ENCODE peak calls at places on chromosomes 4 and X, in eight cellular contexts. One of them, this sample, is unnamed.

GRCh38 chr4:54064317-54065275 is at the start of gene CHIC2:
- DNase-seq in lower lobe of right lung: peak
- DNase-seq in sigmoid colon: peak
- DNase-seq in PC-3: peak
- DNase-seq in tibial nerve: peak
- DNase-seq in fibroblast of lung: peak
- DNase-seq in pancreas: peak
- DNase-seq in cardiac muscle cell: peak
- DNase-seq in this sample: peak

GRCh38 chr4:174152717-174153466 is 130.6 kb downstream of the FBXO8 start:
- DNase-seq in sigmoid colon: no peak
- DNase-seq in lower lobe of right lung: no peak
- DNase-seq in pancreas: no peak
- DNase-seq in fibroblast of lung: no peak
- DNase-seq in tibial nerve: no peak
- DNase-seq in cardiac muscle cell: peak
- DNase-seq in PC-3: no peak
- DNase-seq in this sample: no peak

GRCh38 chr4:186712690-186713089 is 11.0 kb downstream of the FAT1 start:
- DNase-seq in cardiac muscle cell: peak
- DNase-seq in PC-3: no peak
- DNase-seq in sigmoid colon: no peak
- DNase-seq in fibroblast of lung: no peak
- DNase-seq in tibial nerve: no peak
- DNase-seq in lower lobe of right lung: no peak
- DNase-seq in pancreas: no peak
- DNase-seq in this sample: no peak

GRCh38 chr4:98482847-98483806 is 175.3 kb downstream of the TSPAN5 start:
- DNase-seq in cardiac muscle cell: no peak
- DNase-seq in tibial nerve: no peak
- DNase-seq in pancreas: no peak
- DNase-seq in sigmoid colon: no peak
- DNase-seq in PC-3: peak
- DNase-seq in lower lobe of right lung: no peak
- DNase-seq in fibroblast of lung: peak
- DNase-seq in this sample: no peak

GRCh38 chr4:55397521-55398321 is 2.0 kb downstream of the TMEM165 start:
- DNase-seq in sigmoid colon: no peak
- DNase-seq in tibial nerve: no peak
- DNase-seq in fibroblast of lung: peak
- DNase-seq in lower lobe of right lung: no peak
- DNase-seq in pancreas: no peak
- DNase-seq in PC-3: peak
- DNase-seq in cardiac muscle cell: peak
- DNase-seq in this sample: no peak

GRCh38 chr4:122744229-122744628 is 11.7 kb downstream of the BBS12 start:
- DNase-seq in PC-3: no peak
- DNase-seq in cardiac muscle cell: peak
- DNase-seq in tibial nerve: no peak
- DNase-seq in pancreas: no peak
- DNase-seq in fibroblast of lung: no peak
- DNase-seq in lower lobe of right lung: no peak
- DNase-seq in sigmoid colon: no peak
- DNase-seq in this sample: no peak

GRCh38 chr4:39166177-39166576 is 16.2 kb upstream of the WDR19 start:
- DNase-seq in pancreas: no peak
- DNase-seq in tibial nerve: no peak
- DNase-seq in lower lobe of right lung: no peak
- DNase-seq in cardiac muscle cell: no peak
- DNase-seq in PC-3: no peak
- DNase-seq in fibroblast of lung: no peak
- DNase-seq in sigmoid colon: no peak
- DNase-seq in this sample: no peak

GRCh38 chr4:77695769-77696168 is 90.1 kb downstream of the CXCL13 start:
- DNase-seq in lower lobe of right lung: no peak
- DNase-seq in PC-3: peak
- DNase-seq in fibroblast of lung: peak
- DNase-seq in pancreas: no peak
- DNase-seq in sigmoid colon: no peak
- DNase-seq in tibial nerve: no peak
- DNase-seq in cardiac muscle cell: peak
- DNase-seq in this sample: no peak

GRCh38 chr4:152247271-152247975 is 288.5 kb downstream of the FBXW7 start:
- DNase-seq in pancreas: no peak
- DNase-seq in lower lobe of right lung: no peak
- DNase-seq in PC-3: no peak
- DNase-seq in cardiac muscle cell: no peak
- DNase-seq in sigmoid colon: no peak
- DNase-seq in tibial nerve: no peak
- DNase-seq in fibroblast of lung: no peak
- DNase-seq in this sample: no peak

GRCh38 chrX:66166671-66167070 is 2.6 kb downstream of the HEPH start:
- DNase-seq in fibroblast of lung: no peak
- DNase-seq in sigmoid colon: no peak
- DNase-seq in PC-3: no peak
- DNase-seq in pancreas: no peak
- DNase-seq in tibial nerve: no peak
- DNase-seq in cardiac muscle cell: no peak
- DNase-seq in lower lobe of right lung: no peak
- DNase-seq in this sample: no peak
- H3K27ac ChIP-seq in fibroblast of lung: no peak
- H3K27ac ChIP-seq in sigmoid colon: peak
- H3K27ac ChIP-seq in PC-3: no peak
- H3K27ac ChIP-seq in pancreas: no peak
- H3K27ac ChIP-seq in tibial nerve: no peak
- H3K27ac ChIP-seq in cardiac muscle cell: peak
- H3K27ac ChIP-seq in lower lobe of right lung: no peak
- H3K27ac ChIP-seq in this sample: no peak

DNA sequence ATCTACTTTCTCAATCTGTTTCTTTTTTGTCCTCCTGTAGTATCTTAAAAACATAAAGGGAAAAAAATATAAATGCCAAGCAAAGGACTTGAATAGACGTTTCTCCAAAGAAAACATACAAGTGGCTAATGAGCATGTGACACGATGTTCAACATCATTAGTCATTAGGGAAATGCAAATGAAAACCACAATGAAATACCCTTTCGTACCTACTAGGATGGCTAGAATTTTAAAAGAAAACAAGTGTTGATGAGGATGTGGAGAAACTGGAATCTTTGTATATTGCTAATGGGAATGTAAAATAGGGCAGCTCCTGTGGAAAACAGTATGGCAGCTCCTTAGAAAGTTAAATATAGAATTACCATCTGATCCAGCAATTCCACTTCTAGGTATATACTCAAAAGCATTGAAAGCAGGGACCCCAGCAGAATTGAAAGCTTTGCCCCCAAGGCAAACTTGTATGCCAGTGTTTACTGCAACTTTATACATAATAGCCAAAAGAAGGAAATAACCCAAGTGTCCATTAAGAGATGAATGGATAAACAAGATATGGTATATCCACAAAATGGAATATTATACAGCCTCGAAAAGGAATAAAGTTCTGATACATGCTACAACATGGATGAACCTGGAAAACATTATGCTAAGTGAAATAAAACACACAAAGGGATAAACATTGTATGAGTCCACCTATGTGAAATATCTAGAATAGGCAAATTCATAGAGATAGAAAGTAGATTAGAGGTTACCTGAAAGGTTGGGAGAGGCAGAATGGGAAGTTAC is 138.3 kb downstream of the SH3KBP1 start:
- DNase-seq in fibroblast of lung: no peak
- DNase-seq in cardiac muscle cell: no peak
- DNase-seq in PC-3: no peak
- DNase-seq in pancreas: no peak
- DNase-seq in tibial nerve: no peak
- DNase-seq in lower lobe of right lung: no peak
- DNase-seq in sigmoid colon: no peak
- DNase-seq in this sample: no peak
- H3K4me3 ChIP-seq in fibroblast of lung: no peak
- H3K4me3 ChIP-seq in cardiac muscle cell: no peak
- H3K4me3 ChIP-seq in PC-3: no peak
- H3K4me3 ChIP-seq in pancreas: no peak
- H3K4me3 ChIP-seq in tibial nerve: no peak
- H3K4me3 ChIP-seq in lower lobe of right lung: no peak
- H3K4me3 ChIP-seq in sigmoid colon: no peak
- H3K4me3 ChIP-seq in this sample: no peak

GRCh38 chr4:2318476-2318875 is 56.6 kb upstream of the MXD4 start:
- DNase-seq in sigmoid colon: no peak
- DNase-seq in fibroblast of lung: no peak
- DNase-seq in pancreas: no peak
- DNase-seq in PC-3: no peak
- DNase-seq in lower lobe of right lung: no peak
- DNase-seq in cardiac muscle cell: no peak
- DNase-seq in tibial nerve: no peak
- DNase-seq in this sample: no peak
- TF ChIP-seq CTCF in sigmoid colon: no peak
- TF ChIP-seq CTCF in fibroblast of lung: no peak
- TF ChIP-seq CTCF in pancreas: no peak
- TF ChIP-seq CTCF in PC-3: no peak
- TF ChIP-seq CTCF in lower lobe of right lung: no peak
- TF ChIP-seq CTCF in cardiac muscle cell: no peak
- TF ChIP-seq CTCF in tibial nerve: no peak
- TF ChIP-seq CTCF in this sample: no peak

GRCh38 chr4:153485860-153486259 is 19.7 kb downstream of the TMEM131L start:
- DNase-seq in sigmoid colon: no peak
- DNase-seq in tibial nerve: no peak
- DNase-seq in pancreas: no peak
- DNase-seq in cardiac muscle cell: no peak
- DNase-seq in PC-3: no peak
- DNase-seq in fibroblast of lung: no peak
- DNase-seq in lower lobe of right lung: no peak
- DNase-seq in this sample: no peak

GRCh38 chr4:153488719-153489384 is 22.7 kb downstream of the TMEM131L start:
- DNase-seq in sigmoid colon: no peak
- DNase-seq in lower lobe of right lung: peak
- DNase-seq in pancreas: no peak
- DNase-seq in cardiac muscle cell: peak
- DNase-seq in fibroblast of lung: peak
- DNase-seq in PC-3: no peak
- DNase-seq in tibial nerve: no peak
- DNase-seq in this sample: peak

GRCh38 chr4:153486281-153487151 is 20.4 kb downstream of the TMEM131L start:
- DNase-seq in cardiac muscle cell: peak
- DNase-seq in pancreas: peak
- DNase-seq in PC-3: peak
- DNase-seq in tibial nerve: no peak
- DNase-seq in fibroblast of lung: peak
- DNase-seq in lower lobe of right lung: no peak
- DNase-seq in sigmoid colon: no peak
- DNase-seq in this sample: no peak

GRCh38 chr4:153489856-153490558 is 23.8 kb downstream of the TMEM131L start:
- DNase-seq in tibial nerve: no peak
- DNase-seq in cardiac muscle cell: peak
- DNase-seq in pancreas: no peak
- DNase-seq in fibroblast of lung: peak
- DNase-seq in PC-3: peak
- DNase-seq in lower lobe of right lung: no peak
- DNase-seq in sigmoid colon: no peak
- DNase-seq in this sample: no peak

DNA sequence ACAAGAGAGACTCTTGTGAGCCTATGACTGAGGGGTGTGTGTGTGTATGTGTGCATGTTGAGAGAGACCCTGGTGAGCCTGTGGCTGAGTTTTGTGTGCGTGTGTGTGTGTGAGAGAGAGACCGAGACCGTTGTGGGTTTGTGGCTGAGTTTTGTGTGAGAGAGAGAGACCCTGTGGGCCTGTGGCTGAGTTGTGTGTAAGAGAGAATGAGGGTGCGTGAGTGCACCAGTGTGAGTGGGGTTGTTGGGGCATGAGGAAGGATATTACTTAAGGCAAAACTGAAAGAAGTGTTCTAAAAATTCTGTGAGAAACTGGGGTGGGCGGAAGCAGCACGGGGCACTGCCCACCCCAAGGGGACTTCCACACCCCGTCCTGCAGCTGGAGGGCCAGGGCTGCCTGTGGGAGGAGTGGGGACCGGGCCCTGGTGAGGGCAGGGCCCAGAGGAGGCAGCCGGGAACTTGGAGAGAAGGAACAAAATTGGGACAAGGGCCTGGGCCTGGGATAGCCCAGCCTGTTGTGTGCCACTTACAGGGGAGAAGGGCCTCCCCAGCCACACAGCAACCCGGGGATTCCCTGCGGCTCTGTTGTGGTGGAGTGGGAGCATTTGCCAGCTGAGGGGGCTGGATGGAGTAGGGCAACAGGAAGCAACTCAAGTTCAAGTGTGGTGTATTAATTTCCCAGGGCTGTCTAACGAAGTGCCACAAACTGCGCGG is 22.0 kb downstream of the TMEM131L start:
- DNase-seq in fibroblast of lung: peak
- DNase-seq in tibial nerve: no peak
- DNase-seq in cardiac muscle cell: peak
- DNase-seq in sigmoid colon: no peak
- DNase-seq in lower lobe of right lung: no peak
- DNase-seq in PC-3: no peak
- DNase-seq in pancreas: no peak
- DNase-seq in this sample: no peak
- H3K27ac ChIP-seq in fibroblast of lung: peak
- H3K27ac ChIP-seq in tibial nerve: peak
- H3K27ac ChIP-seq in cardiac muscle cell: no peak
- H3K27ac ChIP-seq in sigmoid colon: peak
- H3K27ac ChIP-seq in lower lobe of right lung: peak
- H3K27ac ChIP-seq in PC-3: peak
- H3K27ac ChIP-seq in pancreas: peak
- H3K27ac ChIP-seq in this sample: no peak

GRCh38 chrX:120727503-120727902 is 97.6 kb upstream of the C1GALT1C1 start:
- DNase-seq in fibroblast of lung: no peak
- DNase-seq in lower lobe of right lung: no peak
- DNase-seq in tibial nerve: no peak
- DNase-seq in sigmoid colon: no peak
- DNase-seq in pancreas: no peak
- DNase-seq in cardiac muscle cell: no peak
- DNase-seq in PC-3: no peak
- DNase-seq in this sample: no peak
- H3K4me3 ChIP-seq in fibroblast of lung: no peak
- H3K4me3 ChIP-seq in lower lobe of right lung: no peak
- H3K4me3 ChIP-seq in tibial nerve: no peak
- H3K4me3 ChIP-seq in sigmoid colon: no peak
- H3K4me3 ChIP-seq in pancreas: no peak
- H3K4me3 ChIP-seq in cardiac muscle cell: no peak
- H3K4me3 ChIP-seq in PC-3: no peak
- H3K4me3 ChIP-seq in this sample: no peak

GRCh38 chr4:112637552-112637866 is 566 bp downstream of the LARP7 start:
- DNase-seq in tibial nerve: no peak
- DNase-seq in PC-3: no peak
- DNase-seq in pancreas: no peak
- DNase-seq in fibroblast of lung: no peak
- DNase-seq in sigmoid colon: no peak
- DNase-seq in cardiac muscle cell: no peak
- DNase-seq in lower lobe of right lung: no peak
- DNase-seq in this sample: no peak

GRCh38 chr4:112636688-112637551 is at the start of the genes LARP7 and ZGRF1:
- DNase-seq in cardiac muscle cell: peak
- DNase-seq in sigmoid colon: peak
- DNase-seq in tibial nerve: peak
- DNase-seq in PC-3: peak
- DNase-seq in lower lobe of right lung: peak
- DNase-seq in fibroblast of lung: peak
- DNase-seq in pancreas: peak
- DNase-seq in this sample: peak

GRCh38 chr4:112633477-112634235 is 3.1 kb downstream of the ZGRF1 start:
- DNase-seq in tibial nerve: no peak
- DNase-seq in pancreas: no peak
- DNase-seq in fibroblast of lung: peak
- DNase-seq in lower lobe of right lung: no peak
- DNase-seq in sigmoid colon: no peak
- DNase-seq in cardiac muscle cell: peak
- DNase-seq in PC-3: peak
- DNase-seq in this sample: no peak
- TF ChIP-seq CTCF in tibial nerve: peak
- TF ChIP-seq CTCF in pancreas: peak
- TF ChIP-seq CTCF in fibroblast of lung: peak
- TF ChIP-seq CTCF in lower lobe of right lung: peak
- TF ChIP-seq CTCF in sigmoid colon: no peak
- TF ChIP-seq CTCF in cardiac muscle cell: peak
- TF ChIP-seq CTCF in PC-3: peak
- TF ChIP-seq CTCF in this sample: peak

This sample was measured in dorsolateral prefrontal cortex.